ENCODE peak calls at places on chromosomes 5 and 9, in four cellular contexts. V is HCT116; Y is CD8-positive, alpha-beta T cell; W is upper lobe of right lung. M is an unnamed sample.

GRCh38 chr9:133815781-133816180 is 77.6 kb upstream of the SARDH start:
- ATAC-seq in V (no peak), Y (no peak), W (peak; percentile 38), M (no peak)

GRCh38 chr9:123089040-123089439 is 55.6 kb downstream of the GPR21 start:
- ATAC-seq in V (no peak), Y (no peak), W (no peak), M (no peak)

GRCh38 chr5:35877655-35878054 is 21.0 kb downstream of the IL7R start:
- ATAC-seq in V (no peak), Y (peak; percentile 42), W (no peak), M (no peak)

GRCh38 chr9:33795819-33796218 is 458 bp downstream of the PRSS3 start:
- ATAC-seq in V (no peak), Y (no peak), W (peak; percentile 57), M (no peak)

GRCh38 chr5:178131446-178131996 is 707 bp downstream of the RMND5B start:
- ATAC-seq in V (peak; percentile 4), Y (no peak), W (no peak), M (no peak)

GRCh38 chr9:113350937-113351336 is 1.6 kb downstream of the BSPRY start:
- ATAC-seq in V (no peak), Y (peak; percentile 22), W (no peak), M (no peak)

GRCh38 chr5:168592014-168592368 is 12.8 kb upstream of the PANK3 start:
- ATAC-seq in V (no peak), Y (no peak), W (peak; percentile 51), M (no peak)

GRCh38 chr9:102124465-102124864 is 386.0 kb upstream of the GRIN3A start:
- ATAC-seq in V (no peak), Y (no peak), W (no peak), M (no peak)

GRCh38 chr9:135343733-135344522 is 135.7 kb upstream of the PPP1R26 start:
- ATAC-seq in V (peak; percentile 92), Y (no peak), W (peak; percentile 71), M (no peak)

GRCh38 chr9:105656131-105656921 is 5.9 kb upstream of the TAL2 start:
- ATAC-seq in V (no peak), Y (no peak), W (peak; percentile 62), M (no peak)
- TF ChIP-seq CTCF in V (no peak), Y (no peak), W (no peak), M (no peak)

GRCh38 chr5:92687793-92688467 is 893.1 kb downstream of the NR2F1-AS1 start:
- ATAC-seq in V (peak; percentile 84), Y (no peak), W (peak; percentile 24), M (no peak)
- TF ChIP-seq CTCF in V (peak; percentile 43), Y (no peak), W (peak; percentile 26), M (no peak)

DNA sequence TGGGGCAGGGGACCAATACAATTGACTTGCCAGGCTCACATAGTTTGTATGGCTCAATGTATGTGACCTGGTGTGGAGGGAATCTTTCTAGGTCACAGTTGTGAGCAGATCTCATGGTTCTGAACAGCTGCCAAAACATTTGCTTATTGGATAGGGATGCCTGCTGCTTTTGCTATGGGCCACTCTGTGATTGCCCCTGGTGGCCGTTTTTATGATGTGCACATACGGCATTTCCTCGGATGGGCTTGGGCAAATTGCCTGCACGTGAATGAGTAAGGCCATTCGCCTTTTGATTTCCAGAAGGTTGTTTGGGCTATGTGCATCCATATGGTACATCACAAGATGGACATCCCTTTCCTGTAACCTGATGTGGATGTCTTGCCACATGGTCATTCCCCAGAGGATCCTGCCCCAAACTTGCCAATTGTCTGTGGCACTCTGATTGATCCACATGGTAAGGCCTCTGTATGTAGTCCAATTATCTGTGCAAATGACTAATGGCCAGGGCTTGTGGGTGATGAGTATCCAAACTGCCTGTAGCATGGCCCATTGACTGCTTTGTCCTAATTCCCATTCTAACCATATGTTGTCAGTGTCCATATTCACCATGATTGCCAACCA is 10.7 kb upstream of the SLC22A4 start:
- ATAC-seq in V (peak; percentile 87), Y (no peak), W (peak; percentile 36), M (peak; percentile 41)
- TF ChIP-seq CTCF in V (peak; percentile 66), Y (no peak), W (peak; percentile 47), M (peak; percentile 22)

DNA sequence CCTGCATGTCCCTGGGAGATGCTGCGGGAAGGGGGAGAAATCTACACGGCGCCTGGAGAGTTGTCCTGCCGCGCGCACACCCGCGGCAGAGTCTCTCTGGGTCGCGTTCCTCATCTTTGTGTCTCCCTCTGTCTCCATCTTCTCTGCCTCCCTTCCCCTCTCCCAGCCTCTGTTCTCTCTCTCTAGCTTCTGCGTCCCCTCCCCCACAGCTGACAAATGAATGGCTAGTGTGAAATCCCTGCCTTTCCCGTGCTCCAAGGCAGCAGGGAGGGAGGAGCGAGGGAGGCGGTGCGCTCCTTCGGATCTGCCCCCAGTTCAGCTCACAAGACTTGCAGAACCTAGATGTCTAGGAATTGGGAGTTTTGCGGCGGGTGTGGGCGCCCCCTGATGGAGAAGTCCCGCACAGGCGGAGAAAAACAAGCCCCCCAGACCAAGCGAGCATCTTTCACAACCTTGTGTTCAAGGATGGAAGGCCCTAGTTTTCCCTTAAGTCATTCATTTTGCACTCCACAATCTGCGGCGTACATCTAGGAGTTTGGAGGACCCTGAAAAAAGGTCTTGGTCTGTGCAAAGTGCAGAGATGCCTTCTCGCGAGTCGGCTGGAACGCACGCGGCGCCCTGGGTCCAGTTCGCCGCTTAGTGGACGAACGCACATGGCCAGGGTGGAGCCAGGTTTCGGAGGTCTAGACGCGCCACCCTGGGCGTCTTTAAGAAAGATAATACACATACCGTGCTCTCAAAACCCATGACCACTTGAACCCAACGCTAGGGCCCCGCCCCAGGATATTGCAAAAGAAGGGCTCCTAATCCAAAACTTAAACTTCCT is 2.0 kb downstream of the VCAN start:
- ATAC-seq in V (peak; percentile 65), Y (peak; percentile 55), W (peak; percentile 86), M (peak; percentile 83)
- TF ChIP-seq CTCF in V (peak; percentile 86), Y (no peak), W (peak; percentile 79), M (peak; percentile 68)

GRCh38 chr5:71778678-71779276 is 59.7 kb downstream of the CARTPT start:
- ATAC-seq in V (peak; percentile 83), Y (no peak), W (peak; percentile 31), M (no peak)
- TF ChIP-seq CTCF in V (peak; percentile 96), Y (no peak), W (peak; percentile 58), M (peak; percentile 19)

GRCh38 chr5:167261309-167262100 is 1029.9 kb upstream of the WWC1 start:
- ATAC-seq in V (no peak), Y (no peak), W (no peak), M (no peak)
- TF ChIP-seq CTCF in V (peak; percentile 28), Y (no peak), W (no peak), M (no peak)

GRCh38 chr5:110414360-110414759 is 312.1 kb downstream of the TMEM232 start:
- ATAC-seq in V (no peak), Y (no peak), W (no peak), M (no peak)
- TF ChIP-seq CTCF in V (peak; percentile 39), Y (peak; percentile 18), W (peak; percentile 32), M (peak; percentile 7)

GRCh38 chr5:132293066-132293991 is 865 bp upstream of the SLC22A4 start:
- ATAC-seq in V (peak; percentile 62), Y (peak; percentile 53), W (peak; percentile 77), M (peak; percentile 79)
- TF ChIP-seq CTCF in V (peak; percentile 16), Y (no peak), W (no peak), M (peak; percentile 42)

GRCh38 chr9:136771907-136772306 is 7.6 kb upstream of the LCN15 start:
- ATAC-seq in V (no peak), Y (no peak), W (no peak), M (no peak)

GRCh38 chr9:136773386-136774044 is 9.2 kb upstream of the LCN15 start:
- ATAC-seq in V (peak; percentile 79), Y (peak; percentile 51), W (peak; percentile 74), M (no peak)

GRCh38 chr9:136774416-136775045 is 10.2 kb upstream of the LCN15 start:
- ATAC-seq in V (no peak), Y (no peak), W (no peak), M (no peak)

GRCh38 chr9:136765041-136765440 is 723 bp upstream of the LCN15 start:
- ATAC-seq in V (no peak), Y (no peak), W (no peak), M (no peak)

DNA sequence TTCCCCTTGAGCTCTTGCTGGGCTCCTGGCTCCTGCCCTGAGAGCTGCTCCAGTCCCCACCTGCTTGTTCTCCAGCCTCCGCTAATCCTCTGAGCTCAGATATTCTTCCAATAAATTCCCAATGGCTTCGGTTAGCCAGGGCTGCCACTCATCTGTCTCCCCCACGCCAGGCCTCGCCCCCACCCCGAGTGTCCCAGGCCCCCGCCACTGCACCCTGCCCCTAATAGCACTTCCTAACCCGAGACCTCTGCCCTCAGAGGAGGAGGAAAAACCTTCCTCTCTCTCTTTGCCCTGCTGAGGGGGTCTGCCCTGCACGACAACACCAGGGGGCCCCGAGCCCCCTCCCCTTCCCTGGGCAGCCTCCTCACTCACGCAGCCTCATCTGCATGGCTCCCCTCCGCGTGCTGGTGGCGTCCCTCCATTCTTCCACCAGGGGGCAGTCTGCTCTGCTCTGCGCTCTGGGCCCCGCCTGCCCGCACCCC is 5.4 kb upstream of the LCN15 start:
- ATAC-seq in V (peak; percentile 85), Y (peak; percentile 85), W (peak; percentile 81), M (no peak)
- TF ChIP-seq CTCF in V (peak; percentile 49), Y (peak; percentile 30), W (peak; percentile 46), M (peak; percentile 38)

GRCh38 chr5:160211352-160211751 is 18.0 kb upstream of the FABP6 start:
- ATAC-seq in V (no peak), Y (no peak), W (no peak), M (no peak)
- TF ChIP-seq CTCF in V (no peak), Y (no peak), W (no peak), M (no peak)